ENCODE peak calls at places on chromosome 17, in five cellular contexts. One of them, this sample, is unnamed.

GRCh38 chr17:76611747-76612143 is 26.1 kb upstream of the ST6GALNAC2 start:
- DNase-seq in skeletal muscle cell: no peak
- DNase-seq in cardiac fibroblast: no peak
- DNase-seq in EH: no peak
- DNase-seq in stimulated activated CD8-positive, alpha-beta memory T cell treated with anti-CD3 and anti-CD28 coated beads, Interleukin-4, amount 100 ng/mL, for 1 hour: no peak
- DNase-seq in this sample: no peak

GRCh38 chr17:27091043-27091497 is 202.8 kb upstream of the WSB1 start:
- DNase-seq in skeletal muscle cell: no peak
- DNase-seq in EH: no peak
- DNase-seq in cardiac fibroblast: no peak
- DNase-seq in stimulated activated CD8-positive, alpha-beta memory T cell treated with anti-CD3 and anti-CD28 coated beads, Interleukin-4, amount 100 ng/mL, for 1 hour: no peak
- DNase-seq in this sample: no peak

GRCh38 chr17:80313160-80313829 is 52.6 kb downstream of the RNF213 start:
- DNase-seq in skeletal muscle cell: no peak
- DNase-seq in stimulated activated CD8-positive, alpha-beta memory T cell treated with anti-CD3 and anti-CD28 coated beads, Interleukin-4, amount 100 ng/mL, for 1 hour: no peak
- DNase-seq in cardiac fibroblast: no peak
- DNase-seq in EH: no peak
- DNase-seq in this sample: no peak

GRCh38 chr17:59357929-59358328 is 26.5 kb downstream of the YPEL2 start:
- DNase-seq in skeletal muscle cell: peak
- DNase-seq in stimulated activated CD8-positive, alpha-beta memory T cell treated with anti-CD3 and anti-CD28 coated beads, Interleukin-4, amount 100 ng/mL, for 1 hour: no peak
- DNase-seq in EH: peak
- DNase-seq in cardiac fibroblast: no peak
- DNase-seq in this sample: peak

GRCh38 chr17:6596941-6597340 is 40.6 kb upstream of the PITPNM3 start:
- DNase-seq in EH: no peak
- DNase-seq in skeletal muscle cell: no peak
- DNase-seq in stimulated activated CD8-positive, alpha-beta memory T cell treated with anti-CD3 and anti-CD28 coated beads, Interleukin-4, amount 100 ng/mL, for 1 hour: no peak
- DNase-seq in cardiac fibroblast: no peak
- DNase-seq in this sample: peak

GRCh38 chr17:39679521-39680192 is 8.2 kb downstream of the PGAP3 start:
- DNase-seq in stimulated activated CD8-positive, alpha-beta memory T cell treated with anti-CD3 and anti-CD28 coated beads, Interleukin-4, amount 100 ng/mL, for 1 hour: no peak
- DNase-seq in cardiac fibroblast: no peak
- DNase-seq in EH: no peak
- DNase-seq in skeletal muscle cell: no peak
- DNase-seq in this sample: no peak

GRCh38 chr17:31216053-31216751 is 80.8 kb downstream of the OMG start:
- DNase-seq in skeletal muscle cell: peak
- DNase-seq in EH: peak
- DNase-seq in cardiac fibroblast: peak
- DNase-seq in stimulated activated CD8-positive, alpha-beta memory T cell treated with anti-CD3 and anti-CD28 coated beads, Interleukin-4, amount 100 ng/mL, for 1 hour: no peak
- DNase-seq in this sample: peak

GRCh38 chr17:1676401-1676800 is 8.3 kb downstream of the PRPF8 start:
- DNase-seq in skeletal muscle cell: no peak
- DNase-seq in EH: no peak
- DNase-seq in cardiac fibroblast: no peak
- DNase-seq in stimulated activated CD8-positive, alpha-beta memory T cell treated with anti-CD3 and anti-CD28 coated beads, Interleukin-4, amount 100 ng/mL, for 1 hour: no peak
- DNase-seq in this sample: no peak

GRCh38 chr17:82805254-82805653 is 34.6 kb downstream of the ZNF750 start:
- DNase-seq in stimulated activated CD8-positive, alpha-beta memory T cell treated with anti-CD3 and anti-CD28 coated beads, Interleukin-4, amount 100 ng/mL, for 1 hour: no peak
- DNase-seq in skeletal muscle cell: no peak
- DNase-seq in EH: no peak
- DNase-seq in cardiac fibroblast: no peak
- DNase-seq in this sample: no peak

GRCh38 chr17:61179316-61179715 is 220.3 kb upstream of the TBX2 start:
- DNase-seq in skeletal muscle cell: no peak
- DNase-seq in EH: no peak
- DNase-seq in cardiac fibroblast: no peak
- DNase-seq in stimulated activated CD8-positive, alpha-beta memory T cell treated with anti-CD3 and anti-CD28 coated beads, Interleukin-4, amount 100 ng/mL, for 1 hour: no peak
- DNase-seq in this sample: peak

GRCh38 chr17:29089601-29090044 is 46.7 kb downstream of the PIPOX start:
- DNase-seq in cardiac fibroblast: no peak
- DNase-seq in stimulated activated CD8-positive, alpha-beta memory T cell treated with anti-CD3 and anti-CD28 coated beads, Interleukin-4, amount 100 ng/mL, for 1 hour: no peak
- DNase-seq in EH: no peak
- DNase-seq in skeletal muscle cell: no peak
- DNase-seq in this sample: no peak

GRCh38 chr17:75289832-75290337 is 652 bp upstream of the SLC25A19 start:
- DNase-seq in cardiac fibroblast: peak
- DNase-seq in EH: peak
- DNase-seq in skeletal muscle cell: no peak
- DNase-seq in stimulated activated CD8-positive, alpha-beta memory T cell treated with anti-CD3 and anti-CD28 coated beads, Interleukin-4, amount 100 ng/mL, for 1 hour: peak
- DNase-seq in this sample: peak

GRCh38 chr17:1515640-1516402 is 591 bp downstream of the INPP5K start:
- DNase-seq in EH: peak
- DNase-seq in stimulated activated CD8-positive, alpha-beta memory T cell treated with anti-CD3 and anti-CD28 coated beads, Interleukin-4, amount 100 ng/mL, for 1 hour: peak
- DNase-seq in skeletal muscle cell: peak
- DNase-seq in cardiac fibroblast: peak
- DNase-seq in this sample: peak

GRCh38 chr17:29039764-29040598 is 3.0 kb upstream of the PIPOX start:
- DNase-seq in skeletal muscle cell: peak
- DNase-seq in cardiac fibroblast: peak
- DNase-seq in stimulated activated CD8-positive, alpha-beta memory T cell treated with anti-CD3 and anti-CD28 coated beads, Interleukin-4, amount 100 ng/mL, for 1 hour: no peak
- DNase-seq in EH: peak
- DNase-seq in this sample: peak

GRCh38 chr17:63442074-63442473 is 4.0 kb downstream of the CYB561 start:
- DNase-seq in cardiac fibroblast: no peak
- DNase-seq in stimulated activated CD8-positive, alpha-beta memory T cell treated with anti-CD3 and anti-CD28 coated beads, Interleukin-4, amount 100 ng/mL, for 1 hour: no peak
- DNase-seq in skeletal muscle cell: no peak
- DNase-seq in EH: no peak
- DNase-seq in this sample: no peak

GRCh38 chr17:48840441-48840840 is 9.6 kb downstream of the CALCOCO2 start:
- DNase-seq in cardiac fibroblast: peak
- DNase-seq in skeletal muscle cell: no peak
- DNase-seq in stimulated activated CD8-positive, alpha-beta memory T cell treated with anti-CD3 and anti-CD28 coated beads, Interleukin-4, amount 100 ng/mL, for 1 hour: no peak
- DNase-seq in EH: peak
- DNase-seq in this sample: no peak

GRCh38 chr17:7988750-7989178 is 13.7 kb upstream of the GUCY2D start:
- DNase-seq in stimulated activated CD8-positive, alpha-beta memory T cell treated with anti-CD3 and anti-CD28 coated beads, Interleukin-4, amount 100 ng/mL, for 1 hour: no peak
- DNase-seq in cardiac fibroblast: peak
- DNase-seq in skeletal muscle cell: peak
- DNase-seq in EH: peak
- DNase-seq in this sample: peak

GRCh38 chr17:61556224-61557188 is 34.5 kb downstream of the NACA2 start:
- DNase-seq in stimulated activated CD8-positive, alpha-beta memory T cell treated with anti-CD3 and anti-CD28 coated beads, Interleukin-4, amount 100 ng/mL, for 1 hour: no peak
- DNase-seq in cardiac fibroblast: no peak
- DNase-seq in EH: peak
- DNase-seq in skeletal muscle cell: no peak
- DNase-seq in this sample: no peak

GRCh38 chr17:74532115-74532514 is 840 bp upstream of the CD300LB start:
- DNase-seq in stimulated activated CD8-positive, alpha-beta memory T cell treated with anti-CD3 and anti-CD28 coated beads, Interleukin-4, amount 100 ng/mL, for 1 hour: no peak
- DNase-seq in skeletal muscle cell: no peak
- DNase-seq in cardiac fibroblast: no peak
- DNase-seq in EH: no peak
- DNase-seq in this sample: no peak

GRCh38 chr17:2770129-2770528 is 20.7 kb upstream of the CCDC92B start:
- DNase-seq in skeletal muscle cell: no peak
- DNase-seq in cardiac fibroblast: no peak
- DNase-seq in EH: no peak
- DNase-seq in stimulated activated CD8-positive, alpha-beta memory T cell treated with anti-CD3 and anti-CD28 coated beads, Interleukin-4, amount 100 ng/mL, for 1 hour: no peak
- DNase-seq in this sample: no peak

GRCh38 chr17:40471856-40472732 is 28.8 kb downstream of the IGFBP4 start:
- DNase-seq in EH: peak
- DNase-seq in skeletal muscle cell: no peak
- DNase-seq in stimulated activated CD8-positive, alpha-beta memory T cell treated with anti-CD3 and anti-CD28 coated beads, Interleukin-4, amount 100 ng/mL, for 1 hour: no peak
- DNase-seq in cardiac fibroblast: no peak
- DNase-seq in this sample: no peak

GRCh38 chr17:44004761-44005526 is 522 bp downstream of the NAGS start:
- DNase-seq in cardiac fibroblast: no peak
- DNase-seq in skeletal muscle cell: no peak
- DNase-seq in stimulated activated CD8-positive, alpha-beta memory T cell treated with anti-CD3 and anti-CD28 coated beads, Interleukin-4, amount 100 ng/mL, for 1 hour: no peak
- DNase-seq in EH: no peak
- DNase-seq in this sample: no peak

GRCh38 chr17:77572851-77573250 is 385.7 kb upstream of the TNRC6C start:
- DNase-seq in EH: no peak
- DNase-seq in skeletal muscle cell: no peak
- DNase-seq in stimulated activated CD8-positive, alpha-beta memory T cell treated with anti-CD3 and anti-CD28 coated beads, Interleukin-4, amount 100 ng/mL, for 1 hour: no peak
- DNase-seq in cardiac fibroblast: no peak
- DNase-seq in this sample: no peak

GRCh38 chr17:8001976-8002645 is at the start of gene GUCY2D:
- DNase-seq in stimulated activated CD8-positive, alpha-beta memory T cell treated with anti-CD3 and anti-CD28 coated beads, Interleukin-4, amount 100 ng/mL, for 1 hour: no peak
- DNase-seq in skeletal muscle cell: no peak
- DNase-seq in EH: no peak
- DNase-seq in cardiac fibroblast: no peak
- DNase-seq in this sample: peak

GRCh38 chr17:48113201-48113676 is 5.7 kb downstream of the SNX11 start:
- DNase-seq in stimulated activated CD8-positive, alpha-beta memory T cell treated with anti-CD3 and anti-CD28 coated beads, Interleukin-4, amount 100 ng/mL, for 1 hour: no peak
- DNase-seq in skeletal muscle cell: no peak
- DNase-seq in cardiac fibroblast: peak
- DNase-seq in EH: no peak
- DNase-seq in this sample: no peak

GRCh38 chr17:62892870-62893338 is 73.1 kb upstream of the TANC2 start:
- DNase-seq in skeletal muscle cell: peak
- DNase-seq in cardiac fibroblast: peak
- DNase-seq in EH: peak
- DNase-seq in stimulated activated CD8-positive, alpha-beta memory T cell treated with anti-CD3 and anti-CD28 coated beads, Interleukin-4, amount 100 ng/mL, for 1 hour: no peak
- DNase-seq in this sample: no peak

GRCh38 chr17:41620583-41621434 is 3.6 kb downstream of the KRT17 start:
- DNase-seq in EH: peak
- DNase-seq in stimulated activated CD8-positive, alpha-beta memory T cell treated with anti-CD3 and anti-CD28 coated beads, Interleukin-4, amount 100 ng/mL, for 1 hour: no peak
- DNase-seq in skeletal muscle cell: no peak
- DNase-seq in cardiac fibroblast: peak
- DNase-seq in this sample: peak